ENCODE peak calls at places on chromosomes 16 and 17, in five cellular contexts. J is lower lobe of right lung, R is cardiac muscle cell, O is tibial artery, U is stomach. D is an unnamed sample.

GRCh38 chr17:40086150-40087044 is 14.0 kb downstream of the NR1D1 start:
- DNase-seq in J (peak; percentile 69), R (peak; percentile 63), O (peak; percentile 70), U (peak; percentile 73), D (peak; percentile 57)

GRCh38 chr17:51166987-51167931 is 1.0 kb downstream of the NME2 start:
- DNase-seq in J (no peak), R (peak; percentile 55), O (no peak), U (peak; percentile 53), D (peak; percentile 48)

GRCh38 chr17:46264456-46265198 is 30.3 kb upstream of the LRRC37A start:
- DNase-seq in J (no peak), R (peak; percentile 92), O (no peak), U (no peak), D (no peak)

GRCh38 chr16:87278191-87279093 is 38.8 kb downstream of the C16orf95 start:
- DNase-seq in J (peak; percentile 75), R (peak; percentile 88), O (peak; percentile 89), U (peak; percentile 73), D (peak; percentile 36)

GRCh38 chr16:48511716-48512115 is 98.3 kb downstream of the N4BP1 start:
- DNase-seq in J (no peak), R (no peak), O (peak; percentile 41), U (no peak), D (no peak)

GRCh38 chr16:76650579-76650978 is 373.4 kb downstream of the CNTNAP4 start:
- DNase-seq in J (no peak), R (no peak), O (no peak), U (no peak), D (no peak)

GRCh38 chr17:64780096-64781012 is 118.2 kb upstream of the SMURF2 start:
- DNase-seq in J (peak; percentile 89), R (no peak), O (peak; percentile 73), U (peak; percentile 73), D (peak; percentile 24)

GRCh38 chr17:33696102-33696501 is 403.0 kb upstream of the ASIC2 start:
- DNase-seq in J (no peak), R (no peak), O (no peak), U (no peak), D (no peak)

GRCh38 chr17:19409509-19409908 is 1.5 kb upstream of the RNF112 start:
- DNase-seq in J (no peak), R (peak; percentile 48), O (no peak), U (no peak), D (no peak)

GRCh38 chr16:68347605-68348004 is 36.8 kb downstream of the PRMT7 start:
- DNase-seq in J (no peak), R (no peak), O (no peak), U (no peak), D (no peak)

GRCh38 chr16:89400740-89401139 is 89.6 kb downstream of the ANKRD11 start:
- DNase-seq in J (no peak), R (no peak), O (no peak), U (no peak), D (no peak)

GRCh38 chr17:15914400-15915165 is 30.3 kb upstream of the ADORA2B start:
- DNase-seq in J (no peak), R (peak; percentile 45), O (no peak), U (peak; percentile 9), D (no peak)

GRCh38 chr16:85586360-85587145 is 26.6 kb upstream of the GSE1 start:
- DNase-seq in J (no peak), R (no peak), O (peak; percentile 85), U (peak; percentile 73), D (no peak)

GRCh38 chr17:51154176-51154575 is 817 bp downstream of the NME1 start:
- DNase-seq in J (no peak), R (peak; percentile 18), O (no peak), U (no peak), D (no peak)

GRCh38 chr16:58809213-58809612 is 75.1 kb upstream of the GOT2 start:
- DNase-seq in J (no peak), R (no peak), O (no peak), U (no peak), D (no peak)

GRCh38 chr16:55562936-55563335 is 3.5 kb upstream of the CAPNS2 start:
- DNase-seq in J (no peak), R (peak; percentile 44), O (no peak), U (no peak), D (no peak)

GRCh38 chr16:56910114-56910511 is 21.8 kb upstream of the HERPUD1 start:
- DNase-seq in J (no peak), R (no peak), O (no peak), U (no peak), D (no peak)

GRCh38 chr17:40168262-40168832 is 8.9 kb upstream of the RAPGEFL1 start:
- DNase-seq in J (no peak), R (peak; percentile 80), O (no peak), U (peak; percentile 49), D (no peak)

GRCh38 chr16:3580271-3580670 is 3.1 kb upstream of the NLRC3 start:
- DNase-seq in J (no peak), R (no peak), O (no peak), U (no peak), D (no peak)

GRCh38 chr17:47315451-47316266 is 8.1 kb upstream of the EFCAB13 start:
- DNase-seq in J (no peak), R (peak; percentile 90), O (no peak), U (no peak), D (peak; percentile 60)

GRCh38 chr17:51921500-51921899 is 237.0 kb downstream of the CA10 start:
- DNase-seq in J (no peak), R (no peak), O (no peak), U (no peak), D (no peak)

GRCh38 chr16:62041401-62041800 is 5.2 kb upstream of the CDH8 start:
- DNase-seq in J (no peak), R (peak; percentile 3), O (no peak), U (no peak), D (no peak)

GRCh38 chr17:8332688-8333087 is 7.0 kb upstream of the ODF4 start:
- DNase-seq in J (no peak), R (no peak), O (no peak), U (no peak), D (no peak)

GRCh38 chr17:34567665-34568064 is 11.7 kb upstream of the TMEM132E start:
- DNase-seq in J (no peak), R (peak; percentile 8), O (no peak), U (no peak), D (no peak)

GRCh38 chr16:11056090-11056988 is 112.0 kb downstream of the CLEC16A start:
- DNase-seq in J (no peak), R (peak; percentile 46), O (no peak), U (no peak), D (no peak)

GRCh38 chr17:80704381-80704819 is 159.8 kb downstream of the RPTOR start:
- DNase-seq in J (no peak), R (peak; percentile 34), O (no peak), U (no peak), D (no peak)

GRCh38 chr17:59001158-59001814 is 105.4 kb downstream of the TRIM37 start:
- DNase-seq in J (peak; percentile 67), R (peak; percentile 67), O (no peak), U (peak; percentile 34), D (peak; percentile 18)

GRCh38 chr16:4460936-4461249 is 13.5 kb downstream of the NMRAL1 start:
- DNase-seq in J (no peak), R (no peak), O (no peak), U (no peak), D (no peak)

GRCh38 chr17:39828443-39828842 is 35.7 kb downstream of the IKZF3 start:
- DNase-seq in J (no peak), R (no peak), O (no peak), U (no peak), D (no peak)

GRCh38 chr17:81681672-81682071 is 1.9 kb downstream of the ARL16 start:
- DNase-seq in J (no peak), R (no peak), O (no peak), U (no peak), D (no peak)

GRCh38 chr17:81511800-81512559 is 619 bp downstream of the ACTG1 start:
- DNase-seq in J (no peak), R (peak; percentile 43), O (peak; percentile 75), U (no peak), D (peak; percentile 22)

GRCh38 chr17:35314415-35315216 is 58.8 kb downstream of the SLFN11 start:
- DNase-seq in J (no peak), R (no peak), O (no peak), U (no peak), D (no peak)

GRCh38 chr17:82681547-82681946 is 17.0 kb downstream of the RAB40B start:
- DNase-seq in J (no peak), R (no peak), O (no peak), U (no peak), D (no peak)

GRCh38 chr17:4559851-4560820 is at the start of gene GGT6:
- DNase-seq in J (peak; percentile 82), R (no peak), O (no peak), U (peak; percentile 93), D (no peak)

GRCh38 chr17:79560527-79560926 is 50.3 kb downstream of the RBFOX3 start:
- DNase-seq in J (peak; percentile 12), R (no peak), O (no peak), U (no peak), D (no peak)
- H3K27ac ChIP-seq in J (no peak overlapping the region), R (no peak overlapping the region), O (no peak overlapping the region), U (no peak overlapping the region), D (no peak overlapping the region)

DNA sequence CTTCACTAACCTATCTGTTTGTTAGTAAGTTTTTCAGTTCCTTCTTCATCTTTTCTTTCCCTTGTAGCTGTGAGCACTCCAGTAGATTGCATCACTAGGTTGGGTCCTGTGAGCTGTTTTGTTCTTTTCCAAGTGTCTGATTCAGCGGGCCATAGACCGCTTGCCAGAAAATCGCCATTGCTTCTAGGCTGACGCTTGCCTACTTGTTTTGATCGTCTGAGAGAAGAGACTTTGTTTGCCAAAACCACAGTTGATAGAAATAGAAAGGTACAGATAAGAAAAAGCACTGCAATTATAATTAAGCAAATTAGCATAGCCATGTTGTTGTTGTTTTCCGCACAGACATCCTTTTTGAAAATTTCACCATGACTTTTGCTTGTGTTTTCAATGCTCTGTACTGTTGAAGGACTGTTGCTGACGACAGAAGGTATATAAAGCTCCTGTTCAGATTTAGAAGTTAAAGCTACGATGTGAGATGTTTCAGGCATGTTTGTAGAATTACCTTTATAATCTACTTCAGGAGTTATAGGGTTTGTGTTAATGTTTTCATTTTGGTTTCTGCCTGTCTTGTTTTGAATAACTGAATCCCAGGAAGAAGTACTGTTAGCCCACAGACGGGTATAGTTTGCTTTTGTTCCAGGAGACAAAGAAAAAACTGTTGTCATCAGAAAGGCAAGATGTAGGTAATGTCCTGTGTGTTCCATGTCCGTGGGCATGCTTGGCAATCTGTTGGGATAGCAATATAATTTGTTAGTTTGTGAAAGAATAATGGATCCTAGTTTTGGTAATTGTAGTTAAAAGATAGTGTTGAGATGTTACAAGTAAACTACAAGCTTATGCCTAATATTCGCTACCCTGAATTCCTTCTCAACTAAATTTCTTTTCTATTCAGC is 2.9 kb downstream of the EVI2A start:
- DNase-seq in J (no peak), R (peak; percentile 95), O (peak; percentile 79), U (peak; percentile 35), D (peak; percentile 73)
- H3K4me1 ChIP-seq in J (peaks cover 18% of the 10 kb centered on the region), R (no peaks in the 10 kb centered on the region), O (no peaks in the 10 kb centered on the region), U (peaks cover 30% of the 10 kb centered on the region), D (no peaks in the 10 kb centered on the region)

GRCh38 chr16:25217921-25218320 is 1.2 kb downstream of the AQP8 start:
- DNase-seq in J (no peak), R (no peak), O (no peak), U (no peak), D (no peak)
- H3K27ac ChIP-seq in J (no peak overlapping the region), R (no peak overlapping the region), O (no peak overlapping the region), U (no peak overlapping the region), D (no peak overlapping the region)

GRCh38 chr16:83023011-83023410 is 396.2 kb downstream of the CDH13 start:
- DNase-seq in J (no peak), R (no peak), O (no peak), U (no peak), D (no peak)
- H3K4me1 ChIP-seq in J (no peaks in the 10 kb centered on the region), R (no peaks in the 10 kb centered on the region), O (no peaks in the 10 kb centered on the region), U (no peaks in the 10 kb centered on the region), D (no peaks in the 10 kb centered on the region)